ENCODE peak calls at places on chromosomes 3 and 15, in seven cellular contexts. W, A, Z, G, C, N and S are unnamed samples.
A peak's percentile ranks its signal among the peaks of the same experiment; 100 is the strongest.

GRCh38 chr15:47184003-47184404 is 533.3 kb upstream of the SEMA6D start:
- DNase-seq in N (peak; percentile 40), C (peak; percentile 64), G (peak; percentile 45), Z (no peak), A (no peak), W (no peak), S (no peak)

GRCh38 chr15:43505723-43506122 is 11.7 kb upstream of the MAP1A start:
- DNase-seq in W (no peak), N (no peak), A (no peak), Z (peak; percentile 52), G (no peak), C (no peak), S (no peak)

GRCh38 chr3:46663611-46664135 is 29.8 kb downstream of the ALS2CL start:
- DNase-seq in G (peak; percentile 21), W (peak; percentile 59), Z (no peak), A (no peak), C (peak; percentile 40), N (peak; percentile 6), S (peak; percentile 54)

GRCh38 chr3:193496658-193497057 is 58.0 kb downstream of the ATP13A4 start:
- DNase-seq in C (no peak), Z (no peak), W (no peak), G (no peak), N (no peak), A (no peak), S (no peak)

GRCh38 chr3:10470666-10471336 is 34.6 kb downstream of the ATP2B2 start:
- DNase-seq in G (no peak), C (no peak), N (no peak), Z (no peak), A (no peak), W (no peak), S (no peak)

GRCh38 chr15:40306371-40306770 is 1.4 kb downstream of the PLCB2 start:
- DNase-seq in N (no peak), C (peak; percentile 64), Z (no peak), W (no peak), G (no peak), A (no peak), S (no peak)

GRCh38 chr3:63193647-63194046 is 84.5 kb upstream of the SYNPR start:
- DNase-seq in N (no peak), A (peak; percentile 2), C (no peak), Z (no peak), G (no peak), W (no peak), S (no peak)

GRCh38 chr3:58074126-58074715 is 66.0 kb downstream of the FLNB start:
- DNase-seq in Z (no peak), G (peak; percentile 32), C (no peak), W (no peak), N (no peak), A (peak; percentile 24), S (no peak)

GRCh38 chr3:4841225-4841624 is 138.0 kb upstream of the BHLHE40 start:
- DNase-seq in G (no peak), W (no peak), A (no peak), Z (no peak), C (no peak), N (no peak), S (no peak)

GRCh38 chr3:197030379-197031314 is 1.0 kb upstream of the MELTF start:
- DNase-seq in W (no peak), Z (no peak), A (no peak), G (no peak), N (no peak), C (no peak), S (peak; percentile 60)

GRCh38 chr3:123412811-123413588 is 35.9 kb downstream of the ADCY5 start:
- DNase-seq in N (no peak), Z (no peak), G (no peak), A (no peak), C (no peak), W (no peak), S (no peak)

GRCh38 chr3:149702691-149703426 is 45.0 kb upstream of the WWTR1 start:
- DNase-seq in W (no peak), A (peak; percentile 53), G (no peak), N (no peak), C (no peak), Z (no peak), S (no peak)

GRCh38 chr3:145125307-145125706 is 1035.7 kb downstream of the PLOD2 start:
- DNase-seq in C (no peak), W (no peak), A (no peak), Z (no peak), N (no peak), G (no peak), S (no peak)

GRCh38 chr3:136752327-136753111 is at the start of gene STAG1:
- DNase-seq in W (peak; percentile 99), G (peak; percentile 92), N (peak; percentile 100), Z (peak; percentile 100), A (peak; percentile 99), C (peak; percentile 100), S (peak; percentile 98)

GRCh38 chr3:102038477-102039142 is 189.3 kb downstream of the NFKBIZ start:
- DNase-seq in N (no peak), C (no peak), Z (no peak), W (no peak), G (peak; percentile 41), A (peak; percentile 73), S (no peak)

GRCh38 chr3:129723558-129724324 is 117.3 kb upstream of the PLXND1 start:
- DNase-seq in N (no peak), W (peak; percentile 80), C (no peak), Z (no peak), G (no peak), A (no peak), S (peak; percentile 83)

GRCh38 chr3:123229145-123229544 is 27.4 kb downstream of the SEC22A start:
- DNase-seq in A (no peak), N (no peak), C (no peak), Z (no peak), W (no peak), G (no peak), S (no peak)

GRCh38 chr3:195219351-195220045 is 51.5 kb downstream of the XXYLT1 start:
- DNase-seq in G (no peak), Z (peak; percentile 11), C (peak; percentile 21), W (peak; percentile 37), N (no peak), A (no peak), S (no peak)

GRCh38 chr15:31305375-31305774 is 21.3 kb upstream of the KLF13 start:
- DNase-seq in C (peak; percentile 37), A (no peak), N (no peak), W (no peak), G (no peak), Z (no peak), S (peak; percentile 51)

GRCh38 chr15:66862878-66863335 is 160.9 kb downstream of the SMAD6 start:
- DNase-seq in Z (peak; percentile 93), A (peak; percentile 79), W (peak; percentile 92), N (peak; percentile 79), C (peak; percentile 84), G (peak; percentile 81), S (peak; percentile 92)

GRCh38 chr3:23949784-23950183 is 4.7 kb downstream of the NR1D2 start:
- DNase-seq in Z (no peak), C (no peak), A (peak; percentile 79), N (no peak), G (peak; percentile 49), W (no peak), S (no peak)

GRCh38 chr3:7999363-7999762 is 502.3 kb upstream of the LMCD1 start:
- DNase-seq in G (no peak), W (no peak), C (no peak), A (no peak), N (no peak), Z (no peak), S (no peak)

GRCh38 chr15:89649013-89649625 is 6.1 kb downstream of the KIF7 start:
- DNase-seq in Z (peak; percentile 31), N (no peak), A (no peak), W (peak; percentile 68), G (no peak), C (no peak), S (no peak)

GRCh38 chr3:4963669-4964589 is 15.3 kb upstream of the BHLHE40 start:
- DNase-seq in C (no peak), G (no peak), W (no peak), A (no peak), Z (no peak), N (no peak), S (no peak)

GRCh38 chr3:184239221-184239620 is 9.5 kb downstream of the ALG3 start:
- DNase-seq in G (no peak), N (no peak), W (no peak), C (no peak), Z (no peak), A (no peak), S (no peak)

GRCh38 chr3:153130312-153130977 is 31.6 kb upstream of the RAP2B start:
- DNase-seq in G (peak; percentile 46), W (no peak), N (no peak), C (no peak), A (peak; percentile 53), Z (no peak), S (no peak)

GRCh38 chr15:70875001-70875782 is 17.0 kb downstream of the THAP10 start:
- DNase-seq in G (no peak), W (no peak), C (no peak), Z (no peak), A (no peak), N (no peak), S (no peak)
- TF ChIP-seq CTCF in G (no peak), W (no peak), C (peak; percentile 45), Z (no peak), A (peak; percentile 22), N (peak; percentile 34), S (peak; percentile 72)

DNA sequence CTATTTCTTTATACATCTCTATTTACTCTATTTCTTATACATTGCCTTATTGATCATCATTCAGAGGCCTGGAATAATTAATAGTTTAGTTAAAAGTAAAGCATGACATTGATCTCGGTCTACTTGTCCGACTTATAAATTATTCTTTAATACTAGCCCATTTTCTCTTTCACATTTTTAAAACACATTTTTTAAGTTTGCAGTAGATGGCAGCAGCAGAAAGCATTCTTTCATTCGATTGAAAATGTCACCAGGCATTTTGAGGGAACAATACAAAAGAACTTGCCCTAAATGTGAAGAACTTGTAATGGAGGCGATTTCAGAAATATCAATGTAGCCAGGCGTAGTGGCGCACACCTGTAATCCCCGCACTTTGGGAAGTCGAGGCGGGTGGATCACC is 15.5 kb upstream of the MAP3K13 start:
- DNase-seq in A (no peak), N (no peak), Z (no peak), W (no peak), C (no peak), G (no peak), S (no peak)
- TF ChIP-seq CTCF in A (no peak), N (no peak), Z (no peak), W (no peak), C (no peak), G (no peak), S (no peak)

GRCh38 chr3:34106879-34107278 is 308.4 kb downstream of the PDCD6IP start:
- DNase-seq in A (peak; percentile 70), G (peak; percentile 22), Z (peak; percentile 42), W (no peak), N (peak; percentile 44), C (no peak), S (no peak)
- TF ChIP-seq CTCF in A (peak; percentile 70), G (peak; percentile 53), Z (peak; percentile 57), W (no peak), N (peak; percentile 76), C (peak; percentile 50), S (no peak)

DNA sequence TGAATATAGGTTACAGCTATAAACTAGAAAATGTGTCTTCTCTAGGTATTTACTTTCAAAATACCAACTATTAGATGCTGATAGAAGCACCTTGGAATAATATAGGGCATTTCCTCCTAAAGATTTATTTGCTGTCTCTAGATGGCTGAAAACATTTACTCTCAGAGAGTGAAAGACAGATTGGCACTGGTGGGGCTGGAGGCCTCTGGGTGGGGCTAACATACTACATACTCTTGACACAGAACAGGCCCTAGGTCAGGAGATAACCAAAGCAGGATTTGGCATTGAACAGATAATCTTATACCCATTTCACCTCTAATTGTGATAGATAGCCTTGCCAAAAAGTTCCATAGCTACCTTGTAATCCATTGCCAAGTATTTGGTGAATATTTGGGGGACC is 253.3 kb upstream of the TBC1D5 start:
- DNase-seq in Z (no peak), N (no peak), A (no peak), G (no peak), W (no peak), C (no peak), S (no peak)
- TF ChIP-seq CTCF in Z (no peak), N (no peak), A (no peak), G (no peak), W (no peak), C (no peak), S (no peak)